ENCODE peak calls at places on chromosomes 11 and 22, in five cellular contexts. D is COR-L47, A is EH, U is astrocyte of the spinal cord, V is activated gamma-delta T cell treated with Interleukin-2 at 50 U/mL for 16 hours. C is an unnamed sample.

GRCh38 chr11:75668508-75669297 is at the start of gene MAP6:
- DNase-seq in D (peak; percentile 81), A (peak; percentile 42), U (peak; percentile 10), V (no peak), C (no peak)

GRCh38 chr11:20854214-20854613 is 184.8 kb downstream of the NELL1 start:
- DNase-seq in D (no peak), A (no peak), U (no peak), V (no peak), C (no peak)

GRCh38 chr11:42345933-42346332 is 886.5 kb upstream of the LRRC4C start:
- DNase-seq in D (no peak), A (no peak), U (no peak), V (no peak), C (no peak)

GRCh38 chr11:31199403-31199802 is 170.1 kb downstream of the DCDC1 start:
- DNase-seq in D (no peak), A (no peak), U (no peak), V (no peak), C (no peak)

GRCh38 chr22:42639541-42640241 is 710 bp downstream of the ATP5MGL start:
- DNase-seq in D (no peak), A (peak; percentile 36), U (peak; percentile 30), V (no peak), C (no peak)

GRCh38 chr11:36023922-36024321 is 80.1 kb downstream of the LDLRAD3 start:
- DNase-seq in D (no peak), A (peak; percentile 62), U (peak; percentile 44), V (no peak), C (no peak)

GRCh38 chr11:32792948-32793475 is 1.4 kb downstream of the CCDC73 start:
- DNase-seq in D (peak; percentile 21), A (peak; percentile 47), U (peak; percentile 52), V (peak; percentile 59), C (peak; percentile 53)

GRCh38 chr11:35388054-35388453 is 31.3 kb downstream of the SLC1A2 start:
- DNase-seq in D (no peak), A (peak; percentile 26), U (no peak), V (no peak), C (no peak)

GRCh38 chr11:114135737-114136151 is 76.2 kb downstream of the ZBTB16 start:
- DNase-seq in D (no peak), A (peak; percentile 85), U (peak; percentile 78), V (no peak), C (no peak)

GRCh38 chr11:44627911-44628729 is 62.7 kb downstream of the CD82 start:
- DNase-seq in D (peak; percentile 89), A (peak; percentile 51), U (peak; percentile 39), V (no peak), C (peak; percentile 47)

GRCh38 chr11:71164621-71165020 is 87.8 kb downstream of the SHANK2 start:
- DNase-seq in D (no peak), A (no peak), U (no peak), V (no peak), C (no peak)

GRCh38 chr11:88414385-88414861 is 76.9 kb upstream of the CTSC start:
- DNase-seq in D (peak; percentile 88), A (peak; percentile 70), U (peak; percentile 79), V (peak; percentile 18), C (no peak)

GRCh38 chr22:30919973-30920372 is 48.6 kb downstream of the MORC2 start:
- DNase-seq in D (no peak), A (no peak), U (no peak), V (no peak), C (no peak)

GRCh38 chr11:64854534-64855502 is 10.4 kb upstream of the CDC42BPG start:
- DNase-seq in D (no peak), A (peak; percentile 97), U (peak; percentile 89), V (peak; percentile 50), C (no peak)

GRCh38 chr11:34053161-34053686 is 1.7 kb downstream of the CAPRIN1 start:
- DNase-seq in D (peak; percentile 61), A (peak; percentile 82), U (peak; percentile 76), V (peak; percentile 72), C (peak; percentile 73)

GRCh38 chr22:47322854-47323253 is 560.4 kb downstream of the TBC1D22A start:
- DNase-seq in D (peak; percentile 24), A (no peak), U (no peak), V (no peak), C (no peak)

GRCh38 chr11:70575396-70576060 is 177.2 kb downstream of the CTTN start:
- DNase-seq in D (no peak), A (no peak), U (no peak), V (no peak), C (no peak)

GRCh38 chr22:29011868-29012428 is 49.7 kb downstream of the C22orf31 start:
- DNase-seq in D (no peak), A (no peak), U (no peak), V (no peak), C (no peak)

GRCh38 chr22:25120761-25121212 is 78.9 kb upstream of the CRYBB3 start:
- DNase-seq in D (no peak), A (no peak), U (no peak), V (no peak), C (peak; percentile 64)

GRCh38 chr22:37930952-37931440 is 22.4 kb downstream of the C22orf23 start:
- DNase-seq in D (no peak), A (no peak), U (no peak), V (no peak), C (no peak)

GRCh38 chr11:33068611-33069340 is 29.4 kb downstream of the TCP11L1 start:
- DNase-seq in D (no peak), A (no peak), U (no peak), V (no peak), C (no peak)

C was measured in prostate gland.